ENCODE peak calls at places on chromosomes 7 and 10, in four cellular contexts. J is IMR-90, R is H9, G is H1. X is an unnamed sample.

GRCh38 chr7:155948845-155949244 is 136.6 kb upstream of the SHH start:
- DNase-seq in J (no peak), R (no peak), G (no peak), X (no peak)

GRCh38 chr10:125001313-125002043 is 59.6 kb downstream of the ZRANB1 start:
- DNase-seq in J (no peak), R (no peak), G (no peak), X (no peak)

GRCh38 chr7:55133630-55134392 is 115.0 kb downstream of the EGFR start:
- DNase-seq in J (peak), R (no peak), G (no peak), X (no peak)

GRCh38 chr10:9038146-9038714 is 983.7 kb downstream of the GATA3 start:
- DNase-seq in J (no peak), R (no peak), G (no peak), X (no peak)

GRCh38 chr7:89623018-89623672 is 531.1 kb upstream of the STEAP1 start:
- DNase-seq in J (peak), R (peak), G (peak), X (peak)

GRCh38 chr10:124270940-124271339 is 147.8 kb downstream of the OAT start:
- DNase-seq in J (no peak), R (no peak), G (no peak), X (no peak)

GRCh38 chr7:114937422-114937821 is 15.5 kb downstream of the MDFIC start:
- DNase-seq in J (no peak), R (no peak), G (no peak), X (no peak)

GRCh38 chr10:109875151-109875568 is 48.2 kb downstream of the XPNPEP1 start:
- DNase-seq in J (no peak), R (no peak), G (no peak), X (no peak)

GRCh38 chr10:47374611-47375536 is 9.2 kb downstream of the ZNF488 start:
- DNase-seq in J (peak), R (peak), G (peak), X (no peak)

GRCh38 chr7:100156331-100157068 is 2.0 kb downstream of the TRAPPC14 start:
- DNase-seq in J (no peak), R (no peak), G (no peak), X (peak)

GRCh38 chr10:21329995-21330627 is 195.4 kb downstream of the SKIDA1 start:
- DNase-seq in J (peak), R (no peak), G (no peak), X (peak)

GRCh38 chr10:77820349-77820748 is 106.2 kb downstream of the DLG5 start:
- DNase-seq in J (peak), R (no peak), G (no peak), X (no peak)

GRCh38 chr10:111335826-111336225 is 259.0 kb downstream of the ADRA2A start:
- DNase-seq in J (no peak), R (no peak), G (no peak), X (no peak)

GRCh38 chr10:89419548-89419947 is 5.2 kb downstream of the IFIT5 start:
- DNase-seq in J (peak), R (no peak), G (no peak), X (peak)

GRCh38 chr10:128709975-128710794 is 584.0 kb upstream of the MKI67 start:
- DNase-seq in J (no peak), R (peak), G (no peak), X (no peak)

GRCh38 chr10:133276435-133277201 is at the start of gene ADAM8:
- DNase-seq in J (no peak), R (peak), G (peak), X (peak)

GRCh38 chr7:137903382-137904169 is 56.8 kb upstream of the DGKI start:
- DNase-seq in J (peak), R (peak), G (peak), X (peak)

GRCh38 chr10:3740157-3740871 is 44.7 kb downstream of the KLF6 start:
- DNase-seq in J (peak), R (no peak), G (no peak), X (peak)

GRCh38 chr7:136142583-136142982 is 165.4 kb upstream of the MTPN start:
- DNase-seq in J (no peak), R (no peak), G (no peak), X (no peak)

GRCh38 chr7:22642454-22642853 is 84.5 kb upstream of the IL6 start:
- DNase-seq in J (no peak), R (no peak), G (no peak), X (no peak)

GRCh38 chr7:79050592-79050991 is 402.9 kb downstream of the MAGI2 start:
- DNase-seq in J (peak), R (no peak), G (no peak), X (no peak)

GRCh38 chr7:44727346-44728262 is 21.0 kb upstream of the ZMIZ2 start:
- DNase-seq in J (peak), R (no peak), G (no peak), X (no peak)

GRCh38 chr7:30474893-30475292 is 3.7 kb downstream of the NOD1 start:
- DNase-seq in J (peak), R (no peak), G (peak), X (no peak)

GRCh38 chr10:48253970-48254657 is 20.4 kb downstream of the FRMPD2 start:
- DNase-seq in J (no peak), R (no peak), G (no peak), X (peak)

GRCh38 chr7:30752979-30753378 is 1.0 kb downstream of the INMT start:
- DNase-seq in J (no peak), R (no peak), G (no peak), X (no peak)

GRCh38 chr10:63438506-63439498 is 27.0 kb downstream of the JMJD1C start:
- DNase-seq in J (peak), R (no peak), G (no peak), X (peak)

GRCh38 chr10:7890802-7891201 is 72.5 kb downstream of the TAF3 start:
- DNase-seq in J (no peak), R (no peak), G (no peak), X (no peak)

GRCh38 chr10:63698815-63699205 is 177.6 kb downstream of the REEP3 start:
- DNase-seq in J (no peak), R (no peak), G (no peak), X (no peak)

GRCh38 chr10:10094700-10095099 is 923.0 kb upstream of the CELF2 start:
- DNase-seq in J (peak), R (no peak), G (no peak), X (no peak)

GRCh38 chr10:3805791-3806381 is 20.9 kb upstream of the KLF6 start:
- DNase-seq in J (peak), R (peak), G (no peak), X (peak)

GRCh38 chr7:141754939-141755338 is 9.0 kb upstream of the TAS2R3 start:
- DNase-seq in J (no peak), R (peak), G (no peak), X (peak)

GRCh38 chr7:158501300-158502067 is 86.1 kb downstream of the PTPRN2 start:
- DNase-seq in J (no peak), R (no peak), G (no peak), X (no peak)
- H2AK5ac ChIP-seq in J (no peak), R (no peak), G (peak), X (no peak)

DNA sequence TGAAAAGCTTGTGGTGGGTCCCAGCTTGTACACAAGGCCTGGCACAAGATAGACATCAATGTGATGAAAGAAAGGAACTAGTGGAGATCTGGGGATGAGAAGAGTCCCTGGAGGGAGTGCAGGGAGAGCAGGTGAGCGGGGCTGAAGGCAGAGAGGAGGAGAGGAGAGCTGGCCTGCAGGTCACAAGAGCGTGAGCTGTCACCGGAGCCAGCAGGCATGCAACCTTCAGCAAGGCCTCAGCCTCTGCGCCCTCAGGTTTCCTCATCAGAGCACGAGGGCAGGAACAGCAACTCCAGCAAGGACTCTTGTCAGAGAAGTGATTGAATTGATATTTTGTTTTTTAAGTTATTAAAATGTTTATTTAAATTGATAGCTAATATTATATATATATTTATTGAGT is 188.6 kb downstream of the CXCL12 start:
- DNase-seq in J (no peak), R (no peak), G (no peak), X (no peak)
- H2BK120ac ChIP-seq in J (peak), R (no peak), G (no peak), X (no peak)

DNA sequence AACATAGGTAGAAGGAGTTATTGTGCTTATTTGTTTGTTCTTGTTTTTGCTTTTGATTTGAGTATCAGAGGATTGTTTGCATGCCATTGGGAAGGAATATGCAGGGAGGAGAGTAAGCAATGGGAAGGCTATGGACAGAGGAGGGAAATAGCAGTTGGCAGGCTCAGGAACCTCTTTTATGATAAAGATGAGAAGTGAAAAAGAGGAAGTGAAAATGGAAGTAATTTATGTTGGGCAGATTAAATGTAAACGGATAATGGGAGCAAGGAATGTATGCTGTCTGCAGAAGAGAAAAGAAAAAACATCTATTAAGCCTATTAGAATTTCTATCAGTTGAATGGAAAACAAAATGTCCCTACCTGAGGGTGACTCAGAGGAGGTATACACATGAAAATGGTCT is 90.1 kb upstream of the NPSR1 start:
- DNase-seq in J (no peak), R (no peak), G (no peak), X (no peak)
- H4K5ac ChIP-seq in J (no peak), R (no peak), G (no peak), X (no peak)

DNA sequence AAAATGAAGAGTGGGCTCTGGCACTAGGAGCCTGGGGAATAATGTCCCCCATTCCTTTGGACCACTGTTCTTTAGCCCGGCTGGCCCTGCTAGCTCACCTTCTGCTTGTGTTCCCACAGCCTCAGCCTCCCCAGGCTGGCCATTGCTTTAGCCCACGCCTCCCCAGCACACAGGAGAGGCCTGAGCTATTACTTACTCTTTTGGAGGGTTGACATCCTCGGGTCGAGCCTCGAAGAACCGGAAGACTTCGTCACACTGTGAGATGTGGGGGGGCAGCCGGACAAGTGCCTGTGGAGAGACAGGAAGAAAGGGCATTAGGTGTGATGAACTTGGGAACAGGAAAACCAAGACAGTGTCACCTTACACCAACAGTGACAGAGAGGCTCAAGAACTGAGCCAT is 131.3 kb downstream of the SH3PXD2A start:
- DNase-seq in J (no peak), R (no peak), G (no peak), X (no peak)
- H2AK5ac ChIP-seq in J (no peak), R (no peak), G (no peak), X (no peak)

X was measured in mesendoderm.